ENCODE peak calls at places on chromosome 20, in eight cellular contexts. G is activated CD8-positive, alpha-beta T cell treated with anti-CD3 and anti-CD28 coated beads for 36 hours; N is adrenal gland; I is cardiac muscle cell; Q is activated B cell treated with CpG ODN at 0.5 μM for 24 hours; E is fibroblast of pulmonary artery; L is IMR-90; K is GM12865. J is an unnamed sample.

GRCh38 chr20:57867807-57868206 is 158.0 kb upstream of the PMEPA1 start:
- DNase-seq in G (no peak), N (no peak), I (no peak), Q (no peak), E (no peak), L (no peak), K (no peak), J (peak; percentile 43)

GRCh38 chr20:20552076-20552475 is 160.4 kb downstream of the RALGAPA2 start:
- DNase-seq in G (no peak), N (no peak), I (no peak), Q (no peak), E (no peak), L (no peak), K (no peak), J (no peak)

GRCh38 chr20:25058051-25058796 is at the start of gene ACSS1:
- DNase-seq in G (peak; percentile 83), N (peak; percentile 53), I (peak; percentile 61), Q (peak; percentile 73), E (peak; percentile 41), L (peak; percentile 31), K (peak; percentile 94), J (no peak)

GRCh38 chr20:31859266-31859997 is 10.9 kb downstream of the DUSP15 start:
- DNase-seq in G (no peak), N (peak; percentile 6), I (no peak), Q (no peak), E (no peak), L (no peak), K (no peak), J (no peak)

GRCh38 chr20:5000263-5001173 is 792 bp downstream of the SLC23A2 start:
- DNase-seq in G (peak; percentile 32), N (peak; percentile 92), I (no peak), Q (peak; percentile 42), E (no peak), L (peak; percentile 18), K (no peak), J (no peak)

GRCh38 chr20:4813076-4813838 is 91.5 kb downstream of the PRND start:
- DNase-seq in G (peak; percentile 55), N (no peak), I (peak; percentile 32), Q (peak; percentile 69), E (peak; percentile 17), L (no peak), K (peak; percentile 81), J (no peak)

GRCh38 chr20:59390437-59390836 is 90.0 kb downstream of the EDN3 start:
- DNase-seq in G (no peak), N (no peak), I (no peak), Q (no peak), E (no peak), L (no peak), K (no peak), J (no peak)

GRCh38 chr20:37311710-37312355 is 22.4 kb downstream of the MANBAL start:
- DNase-seq in G (no peak), N (no peak), I (no peak), Q (no peak), E (no peak), L (peak; percentile 53), K (no peak), J (no peak)

GRCh38 chr20:64055893-64056638 is 6.6 kb upstream of the SOX18 start:
- DNase-seq in G (no peak), N (peak; percentile 66), I (peak; percentile 81), Q (no peak), E (peak; percentile 77), L (peak; percentile 19), K (peak; percentile 40), J (no peak)

GRCh38 chr20:57059055-57059617 is 207.3 kb downstream of the BMP7 start:
- DNase-seq in G (no peak), N (no peak), I (no peak), Q (no peak), E (no peak), L (no peak), K (no peak), J (no peak)

GRCh38 chr20:24608926-24609667 is 139.7 kb downstream of the SYNDIG1 start:
- DNase-seq in G (no peak), N (no peak), I (peak; percentile 44), Q (no peak), E (peak; percentile 7), L (peak; percentile 13), K (peak; percentile 52), J (no peak)

GRCh38 chr20:44208770-44209169 is 1.8 kb downstream of the OSER1 start:
- DNase-seq in G (no peak), N (no peak), I (peak; percentile 12), Q (no peak), E (no peak), L (peak; percentile 66), K (peak; percentile 38), J (no peak)

GRCh38 chr20:1840865-1841553 is 54.2 kb upstream of the SIRPA start:
- DNase-seq in G (no peak), N (no peak), I (no peak), Q (no peak), E (no peak), L (peak; percentile 41), K (no peak), J (no peak)

GRCh38 chr20:23995905-23996666 is 7.5 kb upstream of the GGTLC1 start:
- DNase-seq in G (peak; percentile 74), N (peak; percentile 45), I (peak; percentile 52), Q (peak; percentile 27), E (peak; percentile 48), L (peak; percentile 24), K (peak; percentile 54), J (no peak)

GRCh38 chr20:31820228-31820627 is 1.1 kb downstream of the MYLK2 start:
- DNase-seq in G (no peak), N (no peak), I (no peak), Q (no peak), E (no peak), L (no peak), K (no peak), J (no peak)

GRCh38 chr20:59994697-59995122 is 36.5 kb downstream of the CDH26 start:
- DNase-seq in G (no peak), N (no peak), I (peak; percentile 1), Q (no peak), E (no peak), L (peak; percentile 20), K (no peak), J (no peak)

GRCh38 chr20:25000268-25000801 is 7.8 kb upstream of the APMAP start:
- DNase-seq in G (no peak), N (peak; percentile 73), I (peak; percentile 88), Q (no peak), E (peak; percentile 88), L (peak; percentile 44), K (no peak), J (peak; percentile 65)

GRCh38 chr20:61560361-61560853 is 308.3 kb downstream of the CDH4 start:
- DNase-seq in G (no peak), N (no peak), I (peak; percentile 2), Q (no peak), E (no peak), L (peak; percentile 42), K (no peak), J (no peak)
- TF ChIP-seq CTCF in G (no peak), N (no peak), I (no peak), Q (no peak), E (no peak), L (peak; percentile 14), K (no peak), J (no peak)

DNA sequence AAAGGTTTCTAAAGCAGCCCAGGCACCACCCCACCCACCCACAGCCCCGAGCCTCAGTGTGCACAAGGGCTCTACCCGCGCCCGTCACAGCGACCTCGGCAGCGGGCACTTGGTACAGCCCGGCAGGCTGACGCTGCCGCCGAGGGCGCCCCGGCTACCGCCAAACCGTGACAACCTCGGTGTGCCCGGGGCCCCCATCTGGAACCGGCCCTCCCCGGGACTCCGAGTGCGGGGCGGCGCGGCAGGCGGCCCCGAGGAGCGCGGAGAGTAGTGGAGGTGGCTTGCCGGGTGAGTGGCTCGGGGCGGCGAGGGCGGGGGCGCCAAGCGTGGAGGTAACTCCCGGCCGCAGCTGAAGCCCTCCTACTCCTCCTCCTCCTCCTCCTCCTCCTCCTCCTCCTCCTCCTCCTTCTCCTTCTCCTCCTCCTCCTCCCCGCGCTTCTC is at the start of gene ISM1:
- DNase-seq in G (peak; percentile 50), N (peak; percentile 13), I (peak; percentile 9), Q (no peak), E (no peak), L (no peak), K (peak; percentile 10), J (peak; percentile 70)
- TF ChIP-seq CTCF in G (no peak), N (no peak), I (no peak), Q (no peak), E (no peak), L (no peak), K (no peak), J (no peak)

GRCh38 chr20:48785256-48785655 is 42.5 kb downstream of the PREX1 start:
- DNase-seq in G (no peak), N (no peak), I (no peak), Q (no peak), E (no peak), L (no peak), K (no peak), J (no peak)

GRCh38 chr20:48788486-48789072 is 39.2 kb downstream of the PREX1 start:
- DNase-seq in G (peak; percentile 47), N (no peak), I (no peak), Q (peak; percentile 43), E (no peak), L (no peak), K (peak; percentile 92), J (no peak)

GRCh38 chr20:48785801-48786200 is 42.0 kb downstream of the PREX1 start:
- DNase-seq in G (no peak), N (no peak), I (no peak), Q (no peak), E (no peak), L (no peak), K (no peak), J (no peak)

GRCh38 chr20:48787861-48788375 is 39.9 kb downstream of the PREX1 start:
- DNase-seq in G (no peak), N (peak; percentile 61), I (peak; percentile 45), Q (peak; percentile 18), E (peak; percentile 60), L (peak; percentile 47), K (peak; percentile 79), J (no peak)

DNA sequence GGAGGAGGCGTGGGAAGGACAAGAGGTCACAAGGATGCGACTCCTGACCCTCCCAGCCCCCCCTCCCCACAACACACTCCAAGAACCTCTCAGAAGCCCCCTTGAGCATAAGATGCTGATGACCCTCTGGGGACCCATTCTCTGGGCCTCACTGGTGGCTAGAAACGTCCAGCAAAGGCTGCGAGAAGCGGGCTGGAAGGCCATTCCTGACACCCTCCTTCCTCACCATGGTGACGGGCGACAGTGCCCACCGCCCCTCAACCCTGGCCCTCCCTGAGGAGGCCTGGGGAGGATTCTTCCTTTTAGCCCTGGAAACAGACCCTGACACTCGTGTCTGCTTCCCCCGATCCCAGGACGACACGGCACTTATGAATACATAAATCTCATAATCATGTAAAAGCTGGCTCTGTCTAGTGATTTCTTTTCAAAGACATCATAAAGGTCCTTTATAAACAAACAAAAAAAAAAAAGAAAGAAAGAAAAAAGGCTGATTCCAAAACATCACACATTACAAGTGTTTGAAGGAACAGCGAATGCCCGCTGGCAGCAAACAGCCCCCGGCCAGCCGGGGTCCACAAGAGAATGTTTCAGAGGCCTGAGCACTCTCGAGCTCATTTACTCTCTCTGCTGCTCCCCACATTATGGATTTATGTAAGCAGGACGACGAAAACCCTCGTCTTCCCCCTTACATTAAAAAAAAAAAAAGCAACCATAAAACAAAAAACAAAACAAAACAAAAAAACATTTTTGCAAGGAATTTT is 40.7 kb downstream of the PREX1 start:
- DNase-seq in G (no peak), N (no peak), I (no peak), Q (no peak), E (no peak), L (no peak), K (no peak), J (no peak)
- TF ChIP-seq CTCF in G (no peak), N (no peak), I (no peak), Q (no peak), E (no peak), L (no peak), K (no peak), J (no peak)

GRCh38 chr20:39289316-39289715 is 327.2 kb downstream of the DHX35 start:
- DNase-seq in G (peak; percentile 20), N (no peak), I (no peak), Q (no peak), E (no peak), L (no peak), K (peak; percentile 29), J (no peak)
- TF ChIP-seq CTCF in G (peak; percentile 24), N (peak; percentile 32), I (no peak), Q (no peak), E (no peak), L (no peak), K (peak; percentile 49), J (peak; percentile 47)